ENCODE peak calls at places on chromosomes 11 and 22, in four cellular contexts. O is uterus; C is CD8-positive, alpha-beta memory T cell; F is activated effector memory CD4-positive, alpha-beta T cell treated with anti-CD3 and anti-CD28 coated beads, Interleukin-2, amount 50 U/mL, for 16 hours. Q is an unnamed sample.

GRCh38 chr11:62860835-62861563 is 19.7 kb upstream of the SLC3A2 start:
- DNase-seq in O (no peak), C (no peak), F (no peak), Q (no peak)

GRCh38 chr11:54558407-54558806 is 45.4 kb downstream of the OR4C46 start:
- DNase-seq in O (no peak), C (no peak), F (no peak), Q (no peak)

GRCh38 chr22:30602049-30602448 is 4.9 kb upstream of the TCN2 start:
- DNase-seq in O (no peak), C (no peak), F (no peak), Q (no peak)

GRCh38 chr11:36156486-36157150 is 132.6 kb downstream of the COMMD9 start:
- DNase-seq in O (peak; percentile 34), C (no peak), F (no peak), Q (no peak)

GRCh38 chr11:122024278-122024677 is 91.7 kb downstream of the BLID start:
- DNase-seq in O (no peak), C (no peak), F (no peak), Q (no peak)

GRCh38 chr11:7251836-7252682 is at the start of gene SYT9:
- DNase-seq in O (peak; percentile 16), C (no peak), F (peak; percentile 62), Q (peak; percentile 62)

GRCh38 chr11:63132985-63133775 is 10.8 kb downstream of the SLC22A24 start:
- DNase-seq in O (no peak), C (no peak), F (no peak), Q (no peak)

GRCh38 chr11:66409226-66409625 is 11.6 kb upstream of the NPAS4 start:
- DNase-seq in O (peak; percentile 32), C (no peak), F (no peak), Q (no peak)

GRCh38 chr11:116329354-116330090 is 443.3 kb downstream of the BUD13 start:
- DNase-seq in O (no peak), C (no peak), F (no peak), Q (no peak)

GRCh38 chr22:37021710-37022482 is 2.4 kb downstream of the MPST start:
- DNase-seq in O (no peak), C (peak; percentile 42), F (peak; percentile 86), Q (no peak)

GRCh38 chr11:14423633-14424032 is 64.7 kb upstream of the RRAS2 start:
- DNase-seq in O (no peak), C (no peak), F (no peak), Q (no peak)

GRCh38 chr11:116379185-116379828 is 393.5 kb downstream of the BUD13 start:
- DNase-seq in O (no peak), C (no peak), F (no peak), Q (no peak)